ENCODE peak calls at places on chromosomes 12 and 14, in seven cellular contexts. D is colonic mucosa; A is renal cortical epithelial cell; E is astrocyte of the cerebellum; B is upper lobe of right lung; Y is AG04450; L is stimulated activated CD4-positive, alpha-beta T cell treated with anti-CD3 and anti-CD28 coated beads, Interleukin-15, amount 100 ng/mL, for 1 hour. S is an unnamed sample.

GRCh38 chr14:35342160-35343010 is 50.2 kb downstream of the PSMA6 start:
- DNase-seq in D (peak; percentile 51), A (no peak), E (no peak), B (no peak), Y (no peak), L (no peak), S (no peak)

GRCh38 chr12:82817368-82817767 is 130.7 kb downstream of the TMTC2 start:
- DNase-seq in D (no peak), A (peak; percentile 70), E (no peak), B (no peak), Y (no peak), L (no peak), S (no peak)

GRCh38 chr14:104827173-104828055 is 26.5 kb downstream of the ZBTB42 start:
- DNase-seq in D (peak; percentile 44), A (no peak), E (no peak), B (peak; percentile 81), Y (no peak), L (no peak), S (peak; percentile 39)

GRCh38 chr14:46197856-46198255 is 453.7 kb downstream of the RPL10L start:
- DNase-seq in D (no peak), A (no peak), E (no peak), B (no peak), Y (no peak), L (no peak), S (no peak)

GRCh38 chr14:49306152-49306751 is 279.9 kb downstream of the RPS29 start:
- DNase-seq in D (no peak), A (peak; percentile 30), E (peak; percentile 6), B (no peak), Y (no peak), L (no peak), S (no peak)

GRCh38 chr14:32450919-32451675 is 122.0 kb downstream of the AKAP6 start:
- DNase-seq in D (no peak), A (peak; percentile 20), E (no peak), B (no peak), Y (no peak), L (no peak), S (no peak)

GRCh38 chr12:8698132-8698829 is 490 bp downstream of the RIMKLB start:
- DNase-seq in D (peak; percentile 56), A (no peak), E (no peak), B (peak; percentile 85), Y (no peak), L (peak; percentile 11), S (peak; percentile 17)

GRCh38 chr12:93844385-93844784 is 167.2 kb downstream of the CRADD start:
- DNase-seq in D (no peak), A (no peak), E (no peak), B (no peak), Y (no peak), L (no peak), S (no peak)

GRCh38 chr12:11798856-11799530 is 149.5 kb downstream of the ETV6 start:
- DNase-seq in D (no peak), A (peak; percentile 94), E (peak; percentile 71), B (no peak), Y (peak; percentile 63), L (no peak), S (no peak)

GRCh38 chr12:62210422-62210821 is 49.8 kb upstream of the USP15 start:
- DNase-seq in D (no peak), A (peak; percentile 43), E (peak; percentile 24), B (no peak), Y (no peak), L (no peak), S (no peak)

GRCh38 chr14:51939727-51940126 is 49.6 kb upstream of the RTRAF start:
- DNase-seq in D (no peak), A (no peak), E (no peak), B (no peak), Y (no peak), L (no peak), S (no peak)

GRCh38 chr12:110744697-110745264 is 2.1 kb upstream of the PPP1CC start:
- DNase-seq in D (peak; percentile 71), A (peak; percentile 59), E (no peak), B (no peak), Y (no peak), L (no peak), S (no peak)

GRCh38 chr12:92261692-92262091 is 116.0 kb upstream of the BTG1 start:
- DNase-seq in D (no peak), A (no peak), E (no peak), B (no peak), Y (no peak), L (no peak), S (no peak)

GRCh38 chr14:92846162-92846897 is 52.2 kb downstream of the GOLGA5 start:
- DNase-seq in D (no peak), A (peak; percentile 84), E (no peak), B (no peak), Y (no peak), L (no peak), S (no peak)

GRCh38 chr12:12819752-12820311 is 6.7 kb downstream of the DDX47 start:
- DNase-seq in D (no peak), A (peak; percentile 91), E (peak; percentile 93), B (no peak), Y (peak; percentile 81), L (no peak), S (no peak)

GRCh38 chr12:497501-498160 is 37.9 kb downstream of the B4GALNT3 start:
- DNase-seq in D (no peak), A (peak; percentile 55), E (no peak), B (no peak), Y (no peak), L (no peak), S (no peak)

GRCh38 chr14:51004352-51004800 is 60.1 kb upstream of the PYGL start:
- DNase-seq in D (no peak), A (peak; percentile 72), E (no peak), B (no peak), Y (no peak), L (no peak), S (no peak)

GRCh38 chr14:92482621-92483319 is 30.8 kb upstream of the RIN3 start:
- DNase-seq in D (peak; percentile 14), A (no peak), E (no peak), B (no peak), Y (no peak), L (no peak), S (peak; percentile 5)

GRCh38 chr14:74347096-74347794 is 1.0 kb upstream of the VRTN start:
- DNase-seq in D (no peak), A (peak; percentile 34), E (no peak), B (peak; percentile 16), Y (no peak), L (no peak), S (no peak)

GRCh38 chr14:76599556-76599955 is 161.7 kb upstream of the VASH1 start:
- DNase-seq in D (no peak), A (no peak), E (no peak), B (no peak), Y (no peak), L (no peak), S (no peak)

GRCh38 chr14:65290830-65291229 is 121.7 kb upstream of the FUT8 start:
- DNase-seq in D (no peak), A (peak; percentile 95), E (peak; percentile 67), B (no peak), Y (no peak), L (no peak), S (no peak)

GRCh38 chr14:33229269-33229924 is 290.7 kb downstream of the NPAS3 start:
- DNase-seq in D (no peak), A (no peak), E (no peak), B (no peak), Y (no peak), L (no peak), S (no peak)

GRCh38 chr12:99087278-99087677 is 442.2 kb downstream of the APAF1 start:
- DNase-seq in D (no peak), A (peak; percentile 83), E (no peak), B (no peak), Y (no peak), L (no peak), S (no peak)

GRCh38 chr14:54229136-54229535 is 167.7 kb upstream of the CDKN3 start:
- DNase-seq in D (no peak), A (no peak), E (no peak), B (no peak), Y (no peak), L (no peak), S (no peak)

GRCh38 chr12:41850046-41850445 is 294.6 kb downstream of the GXYLT1 start:
- DNase-seq in D (no peak), A (no peak), E (no peak), B (no peak), Y (no peak), L (no peak), S (no peak)

GRCh38 chr12:6559500-6559899 is 3.7 kb upstream of the IFFO1 start:
- DNase-seq in D (no peak), A (no peak), E (no peak), B (no peak), Y (no peak), L (no peak), S (no peak)

S was measured in central memory CD8-positive, alpha-beta T cell.